ENCODE peak calls at places on chromosomes 4 and X, in seven cellular contexts. P is PC-9; N is osteoblast; V is cardiac muscle cell; O is WERI-Rb-1; Z is ovary; J is CD8-positive, alpha-beta T cell. E is an unnamed sample. For H3K9me3, the result is how much of the 10 kb centered on the place peaks cover.

GRCh38 chr4:107682306-107682705 is 37.7 kb downstream of the PAPSS1 start:
- DNase-seq in Z (no peak), N (no peak), O (no peak), P (no peak), V (no peak), J (no peak), E (no peak)

GRCh38 chr4:76744253-76744921 is 153.6 kb downstream of the SOWAHB start:
- DNase-seq in P (no peak), J (no peak), V (no peak), N (peak), O (no peak), Z (no peak), E (no peak)

GRCh38 chr4:76657443-76657842 is 222.4 kb downstream of the SHROOM3 start:
- DNase-seq in P (no peak), Z (no peak), J (no peak), N (no peak), V (no peak), O (no peak), E (no peak)

GRCh38 chr4:15794432-15794831 is 16.3 kb downstream of the CD38 start:
- DNase-seq in O (no peak), N (no peak), Z (no peak), P (no peak), J (no peak), V (no peak), E (no peak)

GRCh38 chr4:7980036-7980435 is 40.4 kb upstream of the AFAP1 start:
- DNase-seq in J (no peak), Z (no peak), N (peak), V (no peak), P (no peak), O (no peak), E (no peak)

GRCh38 chrX:56994375-56995270 is 718 bp downstream of the SPIN3 start:
- DNase-seq in V (no peak), Z (peak), O (no peak), P (no peak), J (no peak), N (peak), E (peak)

GRCh38 chrX:115378471-115378870 is 89.0 kb downstream of the LUZP4 start:
- DNase-seq in O (no peak), V (no peak), Z (no peak), P (peak), J (no peak), N (no peak), E (no peak)

GRCh38 chrX:109360301-109360700 is 121.6 kb downstream of the GUCY2F start:
- DNase-seq in P (no peak), O (no peak), J (no peak), Z (no peak), V (no peak), N (no peak), E (no peak)

GRCh38 chr4:156829194-156829593 is 142.4 kb downstream of the PDGFC start:
- DNase-seq in V (no peak), Z (peak), O (no peak), N (peak), J (no peak), P (no peak), E (no peak)

GRCh38 chrX:154594491-154594890 is 9.6 kb downstream of the CTAG1A start:
- DNase-seq in P (no peak), N (no peak), V (no peak), O (peak), J (no peak), Z (no peak), E (no peak)
- H3K9me3 ChIP-seq in P (under half), N (under half), V (under half), O (under half), J (under half), Z (under half), E (under half)

GRCh38 chr4:112094330-112094729 is 50.9 kb upstream of the FAM241A start:
- DNase-seq in Z (no peak), V (peak), P (no peak), J (no peak), N (no peak), O (no peak), E (no peak)

GRCh38 chr4:112102875-112103370 is 42.3 kb upstream of the FAM241A start:
- DNase-seq in N (no peak), O (no peak), P (no peak), J (no peak), V (no peak), Z (no peak), E (no peak)

GRCh38 chr4:112098841-112099240 is 46.4 kb upstream of the FAM241A start:
- DNase-seq in Z (no peak), V (no peak), J (no peak), O (no peak), P (no peak), N (no peak), E (no peak)

GRCh38 chr4:112099701-112100289 is 45.5 kb upstream of the FAM241A start:
- DNase-seq in Z (no peak), P (peak), O (no peak), V (peak), J (no peak), N (no peak), E (peak)
- TF ChIP-seq CTCF in Z (peak), P (peak), O (peak), V (peak), J (peak), N (peak), E (peak)

DNA sequence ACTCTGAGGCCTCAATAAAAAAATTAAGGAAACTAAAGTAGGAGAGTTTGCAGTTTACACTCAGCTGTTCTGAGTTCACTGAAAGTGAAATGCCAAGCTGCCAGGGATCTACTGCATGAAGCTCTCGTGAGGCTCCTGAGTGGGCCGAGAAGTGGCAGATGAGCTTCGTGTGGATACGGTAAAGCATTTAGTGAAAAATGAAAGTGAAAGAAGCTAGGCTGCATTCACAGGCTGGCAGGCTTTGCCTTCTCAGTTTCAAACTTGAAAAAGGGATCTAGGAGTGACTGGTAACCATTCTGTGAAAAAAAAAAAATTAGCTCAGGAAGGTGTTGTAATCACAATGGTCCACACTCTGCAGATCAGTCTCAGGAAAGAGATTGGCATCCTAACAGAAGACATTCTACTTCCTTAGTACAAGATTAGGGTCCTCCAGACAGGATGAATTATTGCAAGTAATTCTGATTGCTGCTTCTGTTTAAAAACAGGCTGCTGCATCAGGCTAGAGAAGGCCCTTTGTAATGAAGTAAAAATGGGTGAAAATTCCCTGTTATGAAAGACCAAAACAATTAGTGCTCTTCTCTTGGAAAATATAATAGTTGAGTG is 679.9 kb downstream of the RPA4 start:
- DNase-seq in V (no peak), Z (peak), N (no peak), J (peak), P (no peak), O (peak), E (no peak)
- H3K4me3 ChIP-seq in V (no peak), Z (peak), N (peak), J (peak), P (no peak), O (peak), E (no peak)

DNA sequence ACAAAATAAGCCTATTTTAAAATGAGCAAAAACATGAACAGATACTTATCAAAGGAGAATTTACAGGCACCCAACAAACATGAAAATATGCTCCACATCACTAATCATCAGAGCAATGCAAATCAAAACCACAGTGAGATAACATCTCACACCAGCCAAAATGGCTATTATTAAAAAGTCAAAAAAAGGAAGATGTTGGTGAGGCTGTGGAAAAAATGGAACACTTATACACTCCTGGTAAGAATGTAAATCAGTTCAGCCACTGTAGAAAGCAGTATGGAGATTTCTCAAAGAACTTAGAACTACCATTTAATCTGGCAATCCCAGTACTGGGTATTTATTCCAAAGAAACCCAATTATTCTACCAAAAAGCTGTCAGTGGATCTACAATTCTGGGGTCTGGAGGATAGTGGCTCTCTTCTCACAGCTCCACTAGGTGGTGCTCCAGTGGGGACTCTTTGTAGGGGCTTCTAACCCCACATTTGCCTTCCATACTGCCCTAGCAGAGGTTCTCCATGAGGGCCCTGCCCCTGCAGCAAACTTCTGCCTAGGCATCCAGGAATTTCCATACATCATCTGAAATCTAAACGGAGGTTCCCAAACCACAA is 9.1 kb upstream of the ZNF732 start:
- DNase-seq in O (no peak), Z (no peak), N (no peak), V (no peak), J (no peak), P (no peak), E (no peak)
- H3K9me3 ChIP-seq in O (under half), Z (under half), N (under half), V (under half), J (under half), P (under half), E (under half)

DNA sequence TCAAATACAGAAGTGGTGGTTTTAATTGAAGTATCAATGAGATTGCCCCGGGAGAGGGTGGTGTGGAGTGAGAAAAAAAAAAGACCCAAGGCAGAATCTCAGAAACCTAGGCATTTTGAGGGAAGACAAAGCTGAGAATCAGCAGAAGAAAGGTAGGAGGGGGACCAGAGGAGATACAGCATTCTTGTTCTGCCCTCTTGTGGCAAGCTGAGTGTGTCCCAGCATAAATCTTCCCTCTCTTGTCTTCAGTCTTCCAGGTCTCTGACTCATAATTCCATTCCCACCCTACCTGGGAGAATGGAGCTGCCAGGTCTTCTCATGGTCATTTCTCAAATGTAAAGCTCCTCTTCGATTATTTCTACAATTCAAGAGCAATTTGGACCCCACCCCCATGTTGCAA is 32.7 kb upstream of the MAGED1 start:
- DNase-seq in J (no peak), O (peak), P (no peak), N (no peak), V (peak), Z (no peak), E (peak)
- TF ChIP-seq CTCF in J (peak), O (peak), P (peak), N (peak), V (peak), Z (no peak), E (peak)

E was measured in neural progenitor cell.